ENCODE peak calls at places on chromosomes 16 and 17, in eight cellular contexts. B is bronchial epithelial cell, P is PC-3, C is thyroid gland, K is lung, N is brain microvascular endothelial cell, E is fibroblast of the aortic adventitia, X is fibroblast of pulmonary artery. W is an unnamed sample.

GRCh38 chr16:11079657-11080187 is 135.4 kb downstream of the CLEC16A start:
- DNase-seq in B (no peak), P (peak), C (no peak), K (no peak), N (peak), E (peak), X (peak), W (peak)

GRCh38 chr17:40519089-40519775 is 17.8 kb upstream of the TNS4 start:
- DNase-seq in B (no peak), P (no peak), C (no peak), K (no peak), N (no peak), E (no peak), X (no peak), W (no peak)

GRCh38 chr16:10738231-10739077 is 5.2 kb upstream of the NUBP1 start:
- DNase-seq in B (peak), P (peak), C (peak), K (peak), N (peak), E (peak), X (peak), W (peak)

GRCh38 chr17:77602062-77602746 is 356.3 kb upstream of the TNRC6C start:
- DNase-seq in B (peak), P (no peak), C (peak), K (no peak), N (peak), E (peak), X (peak), W (peak)

GRCh38 chr17:16491703-16492612 is at the start of gene LRRC75A:
- DNase-seq in B (no peak), P (peak), C (peak), K (no peak), N (no peak), E (no peak), X (no peak), W (no peak)

GRCh38 chr16:73275448-73275847 is 227.5 kb upstream of the ZFHX3 start:
- DNase-seq in B (no peak), P (no peak), C (no peak), K (no peak), N (no peak), E (no peak), X (no peak), W (no peak)

GRCh38 chr17:82414548-82415281 is 3.4 kb upstream of the HEXD start:
- DNase-seq in B (peak), P (peak), C (peak), K (peak), N (peak), E (peak), X (peak), W (peak)

GRCh38 chr17:36608794-36609497 is 7.6 kb downstream of the MRM1 start:
- DNase-seq in B (peak), P (peak), C (peak), K (no peak), N (peak), E (peak), X (peak), W (peak)

GRCh38 chr16:79714440-79714839 is 113.9 kb upstream of the MAF start:
- DNase-seq in B (no peak), P (no peak), C (no peak), K (no peak), N (no peak), E (peak), X (no peak), W (no peak)

GRCh38 chr16:70715113-70715711 is 29.4 kb upstream of the MTSS2 start:
- DNase-seq in B (peak), P (peak), C (peak), K (peak), N (peak), E (peak), X (peak), W (peak)

GRCh38 chr17:70084476-70084875 is 9.5 kb downstream of the KCNJ16 start:
- DNase-seq in B (no peak), P (no peak), C (no peak), K (no peak), N (no peak), E (peak), X (peak), W (peak)

GRCh38 chr17:45110676-45111611 is 21.4 kb downstream of the PLCD3 start:
- DNase-seq in B (no peak), P (no peak), C (peak), K (no peak), N (no peak), E (peak), X (no peak), W (peak)

GRCh38 chr17:44108440-44109311 is 14.8 kb downstream of the HDAC5 start:
- DNase-seq in B (no peak), P (no peak), C (peak), K (peak), N (peak), E (peak), X (peak), W (peak)

GRCh38 chr16:2428051-2428786 is 1.0 kb upstream of the CCNF start:
- DNase-seq in B (peak), P (peak), C (peak), K (peak), N (no peak), E (peak), X (peak), W (peak)

GRCh38 chr17:64273006-64273405 is 9.9 kb upstream of the TEX2 start:
- DNase-seq in B (no peak), P (no peak), C (no peak), K (no peak), N (no peak), E (no peak), X (no peak), W (no peak)

GRCh38 chr17:9577402-9577709 is 914 bp downstream of the CFAP52 start:
- DNase-seq in B (no peak), P (no peak), C (no peak), K (no peak), N (no peak), E (no peak), X (peak), W (peak)

DNA sequence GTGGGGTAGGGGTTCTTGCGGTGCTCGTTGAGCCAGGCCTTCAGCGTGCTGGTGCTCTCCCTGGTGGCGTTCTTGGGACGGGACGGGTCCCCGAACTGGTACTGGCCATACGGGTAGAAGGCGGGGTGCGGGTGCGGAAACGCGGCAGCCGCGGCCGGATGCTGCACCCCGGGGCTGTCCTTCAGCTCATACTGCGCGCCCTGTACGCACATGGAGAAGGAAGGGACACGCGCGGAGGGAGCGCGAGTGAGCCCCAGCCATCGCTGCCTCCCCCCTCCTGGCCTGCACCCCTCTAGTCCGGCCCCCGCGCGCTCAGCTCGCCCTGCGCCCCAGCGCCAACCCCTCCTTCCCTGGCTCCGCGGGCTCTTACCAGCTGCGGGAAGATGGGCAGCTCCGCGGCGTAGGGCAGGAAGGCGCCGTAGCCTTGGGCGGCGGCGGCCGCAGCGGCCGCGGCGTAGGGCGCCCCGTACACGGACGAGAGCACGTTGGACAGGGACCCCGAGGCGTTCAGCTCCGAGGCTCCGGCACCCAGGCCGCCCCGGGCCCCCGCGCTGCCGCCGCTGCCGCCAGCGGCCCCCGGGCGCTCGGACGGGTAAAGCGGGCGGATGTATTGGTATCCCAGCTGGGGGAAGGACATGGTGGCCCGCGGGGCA is 1.0 kb downstream of the IRX3 start:
- DNase-seq in B (no peak), P (no peak), C (peak), K (no peak), N (no peak), E (peak), X (peak), W (peak)
- TF ChIP-seq CTCF in B (no peak), P (no peak), C (no peak), K (no peak), N (peak), E (no peak), X (no peak), W (no peak)

DNA sequence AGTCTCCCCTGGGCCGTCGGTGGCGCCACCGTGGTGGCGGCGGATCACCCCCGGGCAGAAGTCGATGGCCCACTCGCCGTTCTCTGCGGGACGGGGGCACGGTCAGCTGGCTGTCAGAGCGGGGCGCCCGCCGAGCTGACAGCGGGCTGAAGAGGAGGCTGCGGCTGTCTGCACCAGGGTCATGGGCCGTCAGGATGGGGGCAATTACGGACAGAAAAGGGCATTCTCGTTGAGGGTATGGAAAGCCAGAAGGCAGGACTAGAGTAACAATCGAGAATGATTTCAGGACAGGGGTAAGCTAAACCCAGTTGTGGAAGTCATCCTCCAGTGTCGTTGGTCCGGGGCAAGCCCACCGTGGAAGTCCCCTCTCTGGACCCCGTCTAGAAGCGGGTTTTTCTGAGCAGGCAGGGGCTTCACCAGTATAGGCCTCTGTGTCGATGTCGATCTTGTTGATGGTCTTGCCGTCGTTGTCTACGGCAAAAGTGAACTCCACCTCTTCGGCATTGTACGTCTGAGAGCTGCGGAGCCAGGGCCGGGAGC is 1.7 kb downstream of the CHRNE start:
- DNase-seq in B (no peak), P (no peak), C (no peak), K (no peak), N (no peak), E (no peak), X (no peak), W (no peak)
- H3K4me3 ChIP-seq in B (no peak), P (no peak), C (no peak), K (no peak), N (peak), E (no peak), X (no peak), W (no peak)

GRCh38 chr17:55175788-55176425 is 88.9 kb upstream of the HLF start:
- DNase-seq in B (no peak), P (no peak), C (no peak), K (no peak), N (no peak), E (no peak), X (no peak), W (no peak)

GRCh38 chr17:55172612-55173011 is 92.1 kb upstream of the HLF start:
- DNase-seq in B (peak), P (no peak), C (no peak), K (no peak), N (no peak), E (no peak), X (no peak), W (no peak)

GRCh38 chr17:55174133-55174532 is 90.6 kb upstream of the HLF start:
- DNase-seq in B (no peak), P (no peak), C (no peak), K (no peak), N (no peak), E (no peak), X (no peak), W (no peak)

GRCh38 chr17:55177914-55178217 is 86.9 kb upstream of the HLF start:
- DNase-seq in B (no peak), P (no peak), C (no peak), K (no peak), N (no peak), E (no peak), X (no peak), W (no peak)

DNA sequence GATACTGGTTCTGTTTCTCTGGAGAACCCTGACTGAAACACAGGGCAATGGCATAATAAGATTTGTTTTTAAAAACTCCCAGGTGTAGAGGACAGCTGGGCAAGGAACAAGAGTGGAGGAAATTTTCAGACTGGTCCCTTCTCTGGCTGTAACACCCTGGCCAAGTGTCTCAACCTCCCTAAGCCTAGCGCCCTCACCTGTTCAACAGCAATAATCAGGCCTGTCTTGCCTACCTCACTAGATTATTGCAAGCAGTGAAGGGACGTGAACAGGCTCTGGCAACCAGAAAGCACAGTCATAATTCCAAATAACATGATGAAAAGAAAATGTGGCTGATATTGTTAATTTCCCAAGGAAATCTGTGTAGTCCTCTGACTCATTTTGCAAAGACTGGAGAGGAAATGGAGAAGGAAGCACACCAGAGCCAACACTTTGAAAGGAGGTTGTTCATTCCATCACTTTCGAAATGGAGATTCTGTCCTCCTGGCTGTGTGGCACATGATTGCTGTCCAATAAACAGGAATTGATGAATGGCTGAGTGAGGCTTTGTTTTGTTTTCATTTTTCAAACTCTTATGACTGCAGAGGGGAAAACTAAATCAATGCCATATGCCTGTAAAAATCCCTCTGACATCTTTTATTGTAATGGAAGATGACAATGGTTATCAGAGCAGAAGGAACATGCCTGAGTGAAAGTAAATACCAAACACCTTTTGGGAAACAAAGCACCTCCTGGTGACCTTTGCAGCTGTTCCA is 87.4 kb upstream of the HLF start:
- DNase-seq in B (peak), P (peak), C (peak), K (no peak), N (no peak), E (peak), X (peak), W (peak)
- TF ChIP-seq CTCF in B (peak), P (peak), C (peak), K (no peak), N (peak), E (no peak), X (peak), W (peak)

GRCh38 chr16:77062878-77063566 is 128.0 kb upstream of the MON1B start:
- DNase-seq in B (no peak), P (no peak), C (no peak), K (no peak), N (no peak), E (no peak), X (no peak), W (no peak)
- H3K4me3 ChIP-seq in B (no peak), P (no peak), C (no peak), K (no peak), N (no peak), E (no peak), X (no peak), W (no peak)

DNA sequence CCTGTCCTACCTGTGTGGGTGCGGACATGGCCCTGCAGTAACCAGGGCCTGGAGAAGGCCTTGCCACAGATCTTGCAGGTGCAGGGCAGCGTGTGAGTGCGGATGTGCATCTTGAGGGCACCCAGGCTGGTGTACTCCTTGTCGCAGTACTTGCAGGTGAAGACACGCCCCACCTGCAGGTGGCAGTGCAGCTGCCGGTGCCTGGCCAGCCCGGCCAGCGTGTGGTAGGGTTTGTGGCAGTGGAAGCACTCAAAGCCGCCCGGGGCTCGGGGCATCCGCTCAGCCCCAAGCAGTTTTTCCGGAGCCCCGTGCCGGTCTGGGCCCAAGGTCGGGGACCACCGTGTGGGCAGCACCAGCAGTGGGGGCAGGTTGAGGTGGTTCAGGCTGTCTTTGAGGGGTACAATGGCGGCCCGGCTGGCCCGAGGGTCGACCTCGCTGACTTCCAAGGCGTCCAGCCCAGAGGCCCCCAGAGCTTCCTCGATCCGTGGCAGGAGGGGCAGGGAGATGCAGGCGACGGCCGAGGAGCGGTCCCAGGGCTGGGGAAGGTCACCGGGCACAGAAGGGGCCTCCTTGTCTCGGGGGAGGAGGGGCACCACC is 5.1 kb downstream of the SNAI3 start:
- DNase-seq in B (peak), P (peak), C (no peak), K (no peak), N (no peak), E (no peak), X (no peak), W (no peak)
- TF ChIP-seq CTCF in B (peak), P (peak), C (no peak), K (no peak), N (peak), E (no peak), X (peak), W (peak)

W was measured in cardiac fibroblast.